ENCODE peak calls at places on chromosomes 13 and 19, in seven cellular contexts. F is activated CD8-positive, alpha-beta memory T cell treated with anti-CD3 and anti-CD28 coated beads, Interleukin-2, amount 50 U/mL, for 4 hours; C is fibroblast of gingiva; L is adrenal gland; X is MCF 10A; P is GM12865; Z is stomach. N is an unnamed sample.

GRCh38 chr13:28338202-28338601 is 156.7 kb downstream of the FLT1 start:
- DNase-seq in F (no peak), C (no peak), L (no peak), X (no peak), P (no peak), Z (no peak), N (peak; percentile 53)

GRCh38 chr19:45446944-45447343 is 20.9 kb upstream of the FOSB start:
- DNase-seq in F (no peak), C (no peak), L (no peak), X (peak; percentile 87), P (no peak), Z (no peak), N (no peak)

GRCh38 chr13:33415822-33416221 is 130.3 kb upstream of the STARD13 start:
- DNase-seq in F (no peak), C (no peak), L (no peak), X (no peak), P (no peak), Z (no peak), N (no peak)

GRCh38 chr13:51066091-51066831 is 44.8 kb downstream of the C13orf42 start:
- DNase-seq in F (no peak), C (no peak), L (peak; percentile 29), X (peak; percentile 55), P (peak; percentile 17), Z (no peak), N (no peak)

GRCh38 chr19:48999481-49000325 is 6.0 kb downstream of the RUVBL2 start:
- DNase-seq in F (peak; percentile 74), C (peak; percentile 55), L (no peak), X (peak; percentile 69), P (peak; percentile 81), Z (peak; percentile 65), N (peak; percentile 86)

GRCh38 chr19:19485161-19485997 is 30.0 kb downstream of the TSSK6 start:
- DNase-seq in F (no peak), C (peak; percentile 40), L (no peak), X (no peak), P (peak; percentile 62), Z (no peak), N (peak; percentile 41)

GRCh38 chr13:51916419-51916818 is 54.6 kb downstream of the CCDC70 start:
- DNase-seq in F (no peak), C (no peak), L (no peak), X (no peak), P (no peak), Z (no peak), N (no peak)

GRCh38 chr19:44772969-44773368 is 4.7 kb upstream of the CBLC start:
- DNase-seq in F (no peak), C (no peak), L (no peak), X (no peak), P (no peak), Z (no peak), N (no peak)

GRCh38 chr13:101053289-101053688 is 363.0 kb downstream of the NALCN start:
- DNase-seq in F (no peak), C (no peak), L (no peak), X (no peak), P (no peak), Z (no peak), N (no peak)

GRCh38 chr13:62300021-62300420 is 884.4 kb upstream of the PCDH20 start:
- DNase-seq in F (no peak), C (no peak), L (no peak), X (no peak), P (no peak), Z (no peak), N (no peak)

GRCh38 chr19:37988758-37989635 is 82.0 kb downstream of the SIPA1L3 start:
- DNase-seq in F (no peak), C (no peak), L (no peak), X (no peak), P (no peak), Z (no peak), N (no peak)

GRCh38 chr19:30362156-30362754 is 9.9 kb upstream of the ZNF536 start:
- DNase-seq in F (no peak), C (no peak), L (no peak), X (no peak), P (no peak), Z (peak; percentile 10), N (no peak)

GRCh38 chr19:10998045-10998533 is 37.3 kb downstream of the SMARCA4 start:
- DNase-seq in F (no peak), C (peak; percentile 87), L (peak; percentile 93), X (peak; percentile 40), P (no peak), Z (no peak), N (no peak)

GRCh38 chr19:47176627-47177090 is 46.0 kb downstream of the SAE1 start:
- DNase-seq in F (peak; percentile 37), C (peak; percentile 92), L (peak; percentile 27), X (peak; percentile 91), P (no peak), Z (no peak), N (peak; percentile 95)

GRCh38 chr19:14437578-14438140 is 4.6 kb downstream of the PKN1 start:
- DNase-seq in F (no peak), C (no peak), L (no peak), X (no peak), P (no peak), Z (no peak), N (no peak)

GRCh38 chr13:112782433-112783010 is 92.7 kb downstream of the ATP11A start:
- DNase-seq in F (no peak), C (no peak), L (peak; percentile 63), X (no peak), P (no peak), Z (peak; percentile 13), N (no peak)

GRCh38 chr13:109819851-109820250 is 33.5 kb upstream of the IRS2 start:
- DNase-seq in F (no peak), C (no peak), L (no peak), X (no peak), P (no peak), Z (no peak), N (no peak)

GRCh38 chr13:88456155-88456554 is 785.0 kb downstream of the SLITRK5 start:
- DNase-seq in F (no peak), C (peak; percentile 1), L (no peak), X (no peak), P (no peak), Z (no peak), N (no peak)

GRCh38 chr13:113338451-113338850 is 25.5 kb downstream of the GRTP1 start:
- DNase-seq in F (no peak), C (no peak), L (no peak), X (no peak), P (no peak), Z (no peak), N (no peak)

GRCh38 chr13:105572401-105572800 is 963.1 kb downstream of the EFNB2 start:
- DNase-seq in F (no peak), C (no peak), L (no peak), X (no peak), P (no peak), Z (no peak), N (no peak)

GRCh38 chr19:57803594-57804325 is 11.0 kb downstream of the ZNF552 start:
- DNase-seq in F (no peak), C (peak; percentile 36), L (no peak), X (peak; percentile 62), P (no peak), Z (peak; percentile 43), N (peak; percentile 56)

GRCh38 chr19:4120531-4120930 is 3.4 kb downstream of the MAP2K2 start:
- DNase-seq in F (no peak), C (peak; percentile 75), L (no peak), X (no peak), P (no peak), Z (no peak), N (no peak)

GRCh38 chr13:37616131-37616530 is 17.6 kb upstream of the POSTN start:
- DNase-seq in F (no peak), C (peak; percentile 1), L (no peak), X (no peak), P (no peak), Z (no peak), N (no peak)

GRCh38 chr13:113499936-113500335 is 9.4 kb upstream of the DCUN1D2 start:
- DNase-seq in F (no peak), C (no peak), L (no peak), X (no peak), P (no peak), Z (no peak), N (no peak)

GRCh38 chr13:106182404-106182803 is 353.1 kb downstream of the EFNB2 start:
- DNase-seq in F (no peak), C (peak; percentile 80), L (no peak), X (peak; percentile 90), P (no peak), Z (no peak), N (peak; percentile 83)

GRCh38 chr13:110012102-110012739 is 225.8 kb upstream of the IRS2 start:
- DNase-seq in F (no peak), C (peak; percentile 98), L (no peak), X (peak; percentile 63), P (no peak), Z (no peak), N (no peak)

GRCh38 chr19:52961981-52962380 is 700 bp downstream of the ZNF816 start:
- DNase-seq in F (no peak), C (no peak), L (no peak), X (no peak), P (no peak), Z (no peak), N (no peak)

GRCh38 chr13:72970956-72971355 is 87.8 kb upstream of the KLF5 start:
- DNase-seq in F (no peak), C (peak; percentile 15), L (no peak), X (no peak), P (no peak), Z (no peak), N (no peak)

GRCh38 chr19:11721681-11722080 is 17.1 kb downstream of the ZNF823 start:
- DNase-seq in F (no peak), C (no peak), L (no peak), X (no peak), P (no peak), Z (no peak), N (no peak)

GRCh38 chr19:19212866-19213265 is 1.1 kb downstream of the NCAN start:
- DNase-seq in F (no peak), C (no peak), L (no peak), X (no peak), P (no peak), Z (no peak), N (no peak)

GRCh38 chr19:18984251-18984650 is 43.2 kb upstream of the HOMER3 start:
- DNase-seq in F (no peak), C (no peak), L (no peak), X (no peak), P (no peak), Z (no peak), N (no peak)

GRCh38 chr13:32471187-32471922 is 43.4 kb upstream of the N4BP2L1 start:
- DNase-seq in F (no peak), C (no peak), L (no peak), X (peak; percentile 11), P (no peak), Z (no peak), N (no peak)